ENCODE peak calls at places on chromosomes 4 and X, in nine cellular contexts. W, F, T, X, M, H, L, N and Z are unnamed samples.

GRCh38 chr4:128536746-128537145 is 249.1 kb upstream of the PGRMC2 start:
- DNase-seq in T (no peak), M (no peak), N (no peak), F (no peak), H (no peak), W (no peak), L (no peak), X (no peak), Z (no peak)

GRCh38 chr4:39452153-39452859 is 6.4 kb downstream of the RPL9 start:
- DNase-seq in X (no peak), M (no peak), H (no peak), L (no peak), N (no peak), W (no peak), F (no peak), T (no peak), Z (no peak)

GRCh38 chr4:158965208-158965607 is 137.7 kb upstream of the RAPGEF2 start:
- DNase-seq in N (no peak), M (no peak), H (no peak), W (no peak), F (no peak), X (no peak), T (no peak), L (no peak), Z (no peak)

GRCh38 chr4:76625316-76625715 is 190.3 kb downstream of the SHROOM3 start:
- DNase-seq in T (no peak), N (peak; percentile 16), H (no peak), X (no peak), W (no peak), L (no peak), M (no peak), F (peak; percentile 54), Z (no peak)

GRCh38 chr4:155629183-155629825 is 37.3 kb upstream of the GUCY1A1 start:
- DNase-seq in N (no peak), X (peak; percentile 59), F (peak; percentile 89), M (no peak), H (no peak), L (peak; percentile 61), W (no peak), T (peak; percentile 30), Z (peak; percentile 64)

GRCh38 chrX:119062750-119063374 is 9.9 kb upstream of the CT47C1 start:
- DNase-seq in W (no peak), X (peak; percentile 19), M (no peak), T (no peak), H (no peak), N (no peak), F (no peak), L (peak; percentile 45), Z (peak; percentile 4)

GRCh38 chrX:69163936-69164741 is 1.1 kb downstream of the PJA1 start:
- DNase-seq in F (peak; percentile 16), L (no peak), T (peak; percentile 53), H (peak; percentile 1), W (peak; percentile 66), M (peak; percentile 25), X (no peak), N (no peak), Z (peak; percentile 14)

GRCh38 chr4:89506866-89507494 is 199.4 kb upstream of the GPRIN3 start:
- DNase-seq in F (no peak), X (peak; percentile 49), L (no peak), M (no peak), T (no peak), W (no peak), H (no peak), N (no peak), Z (no peak)

GRCh38 chr4:91243132-91243531 is 1060.6 kb upstream of the GRID2 start:
- DNase-seq in W (no peak), M (no peak), L (no peak), X (no peak), N (peak; percentile 37), H (no peak), T (no peak), F (no peak), Z (no peak)

GRCh38 chr4:78704981-78705757 is 71.0 kb upstream of the BMP2K start:
- DNase-seq in M (peak; percentile 19), T (no peak), W (no peak), X (peak; percentile 78), F (peak; percentile 78), H (no peak), N (peak; percentile 21), L (peak; percentile 87), Z (peak; percentile 73)

GRCh38 chr4:45033676-45034410 is 307.5 kb upstream of the GNPDA2 start:
- DNase-seq in T (no peak), M (no peak), L (no peak), H (no peak), W (no peak), F (no peak), N (no peak), X (no peak), Z (no peak)

GRCh38 chr4:188435381-188435780 is 296.1 kb downstream of the TRIML1 start:
- DNase-seq in M (no peak), W (no peak), T (no peak), F (no peak), L (peak; percentile 43), N (no peak), H (no peak), X (peak; percentile 19), Z (no peak)

GRCh38 chr4:22848332-22848731 is 155.6 kb downstream of the GBA3 start:
- DNase-seq in N (no peak), X (no peak), M (no peak), T (no peak), F (no peak), L (no peak), W (no peak), H (no peak), Z (no peak)

GRCh38 chr4:123412700-123413512 is 16.3 kb downstream of the SPRY1 start:
- DNase-seq in F (peak; percentile 57), X (no peak), T (no peak), M (no peak), W (no peak), L (peak; percentile 70), N (no peak), H (no peak), Z (no peak)

GRCh38 chrX:16368696-16369095 is 201.4 kb downstream of the MAGEB17 start:
- DNase-seq in N (no peak), H (no peak), F (no peak), T (no peak), L (no peak), M (no peak), W (no peak), X (no peak), Z (no peak)

GRCh38 chr4:65670331-65671031 is at the start of gene EPHA5:
- DNase-seq in X (peak; percentile 41), N (peak; percentile 57), M (peak; percentile 16), L (peak; percentile 56), H (no peak), T (peak; percentile 88), F (peak; percentile 65), W (peak; percentile 77), Z (peak; percentile 93)

GRCh38 chrX:101206471-101206870 is 13.1 kb upstream of the DRP2 start:
- DNase-seq in L (peak; percentile 64), N (peak; percentile 23), H (no peak), M (peak; percentile 65), F (peak; percentile 65), T (peak; percentile 40), X (peak; percentile 58), W (no peak), Z (peak; percentile 51)

GRCh38 chr4:187668683-187669082 is 326.9 kb upstream of the ZFP42 start:
- DNase-seq in W (no peak), T (no peak), L (peak; percentile 53), H (no peak), X (peak; percentile 83), N (no peak), F (peak; percentile 74), M (peak; percentile 40), Z (peak; percentile 37)

GRCh38 chr4:126018274-126018673 is 703.5 kb downstream of the FAT4 start:
- DNase-seq in M (no peak), H (no peak), L (no peak), N (no peak), X (no peak), T (no peak), F (no peak), W (no peak), Z (no peak)

GRCh38 chrX:109344666-109345065 is 137.2 kb downstream of the GUCY2F start:
- DNase-seq in M (peak; percentile 52), L (no peak), T (no peak), N (no peak), W (no peak), F (peak; percentile 1), H (no peak), X (no peak), Z (no peak)

GRCh38 chrX:133570549-133570948 is 155.3 kb upstream of the GPC4 start:
- DNase-seq in N (no peak), T (no peak), L (peak; percentile 81), X (no peak), H (no peak), W (no peak), F (no peak), M (no peak), Z (no peak)

GRCh38 chr4:2457481-2458295 is 11.2 kb upstream of the RNF4 start:
- DNase-seq in N (no peak), L (no peak), W (no peak), T (no peak), H (no peak), M (no peak), F (no peak), X (no peak), Z (no peak)

GRCh38 chr4:134202557-134202956 is 968 bp upstream of the PABPC4L start:
- DNase-seq in M (no peak), W (no peak), F (peak; percentile 44), X (no peak), N (no peak), L (peak; percentile 8), T (no peak), H (no peak), Z (no peak)

GRCh38 chr4:144716778-144717177 is 70.8 kb downstream of the HHIP start:
- DNase-seq in T (no peak), M (no peak), L (peak; percentile 50), X (peak; percentile 58), H (no peak), F (peak; percentile 25), W (no peak), N (no peak), Z (no peak)

GRCh38 chrX:14038375-14039077 is 8.8 kb upstream of the GEMIN8 start:
- DNase-seq in W (no peak), N (no peak), X (no peak), H (no peak), F (no peak), M (no peak), L (no peak), T (no peak), Z (no peak)

GRCh38 chr4:55123791-55124190 is 1.6 kb downstream of the KDR start:
- DNase-seq in N (no peak), X (no peak), L (no peak), M (peak; percentile 40), F (no peak), H (no peak), T (no peak), W (no peak), Z (no peak)

GRCh38 chr4:40621592-40622512 is 7.8 kb downstream of the RBM47 start:
- DNase-seq in F (peak; percentile 98), M (no peak), W (no peak), H (no peak), T (no peak), X (peak; percentile 98), L (peak; percentile 99), N (peak; percentile 90), Z (peak; percentile 87)

GRCh38 chr4:53507671-53508286 is 83.5 kb downstream of the LNX1 start:
- DNase-seq in X (peak; percentile 48), L (peak; percentile 99), M (peak; percentile 69), T (no peak), H (no peak), N (no peak), F (peak; percentile 54), W (no peak), Z (peak; percentile 49)

GRCh38 chr4:152678841-152679240 is 956 bp downstream of the TMEM154 start:
- DNase-seq in F (no peak), N (no peak), W (no peak), L (no peak), X (no peak), T (no peak), H (no peak), M (peak; percentile 16), Z (no peak)

GRCh38 chr4:58301384-58301783 is 1191.2 kb upstream of the IGFBP7 start:
- DNase-seq in F (no peak), T (no peak), H (no peak), N (no peak), M (no peak), W (no peak), L (no peak), X (no peak), Z (no peak)